ENCODE peak calls at places on chromosomes 7 and 10, in eight cellular contexts. B, S, O, K, Y, E, H and W are unnamed samples.

GRCh38 chr10:112189465-112189864 is 5.9 kb upstream of the GPAM start:
- DNase-seq in B (no peak), S (no peak), O (no peak), K (no peak), Y (peak; percentile 72), E (no peak), H (no peak), W (no peak)

GRCh38 chr7:124697746-124698145 is 67.8 kb downstream of the GPR37 start:
- DNase-seq in B (no peak), S (no peak), O (no peak), K (no peak), Y (no peak), E (no peak), H (no peak), W (no peak)

GRCh38 chr7:55351263-55351662 is 13.9 kb upstream of the LANCL2 start:
- DNase-seq in B (no peak), S (no peak), O (no peak), K (no peak), Y (no peak), E (no peak), H (no peak), W (no peak)

GRCh38 chr7:127874951-127875608 is 156.2 kb downstream of the LRRC4 start:
- DNase-seq in B (no peak), S (no peak), O (no peak), K (no peak), Y (no peak), E (no peak), H (no peak), W (no peak)

GRCh38 chr7:121394709-121395140 is 1.4 kb downstream of the FAM3C start:
- DNase-seq in B (peak; percentile 54), S (no peak), O (no peak), K (no peak), Y (no peak), E (no peak), H (no peak), W (no peak)

GRCh38 chr10:49508249-49508648 is 30.7 kb downstream of the ERCC6 start:
- DNase-seq in B (no peak), S (no peak), O (no peak), K (peak; percentile 12), Y (no peak), E (no peak), H (no peak), W (no peak)

GRCh38 chr7:42014625-42015412 is 222.2 kb downstream of the GLI3 start:
- DNase-seq in B (peak; percentile 46), S (no peak), O (peak; percentile 90), K (no peak), Y (peak; percentile 55), E (no peak), H (no peak), W (no peak)

GRCh38 chr7:143003393-143004051 is 23.4 kb downstream of the OR9A2 start:
- DNase-seq in B (no peak), S (no peak), O (no peak), K (peak; percentile 17), Y (no peak), E (no peak), H (no peak), W (no peak)

GRCh38 chr7:84277628-84278224 is 83.1 kb upstream of the SEMA3A start:
- DNase-seq in B (no peak), S (no peak), O (peak; percentile 76), K (no peak), Y (no peak), E (no peak), H (no peak), W (no peak)

GRCh38 chr10:104339469-104340098 is 1.3 kb upstream of the ITPRIP start:
- DNase-seq in B (peak; percentile 64), S (peak; percentile 62), O (peak; percentile 48), K (no peak), Y (no peak), E (no peak), H (no peak), W (no peak)

DNA sequence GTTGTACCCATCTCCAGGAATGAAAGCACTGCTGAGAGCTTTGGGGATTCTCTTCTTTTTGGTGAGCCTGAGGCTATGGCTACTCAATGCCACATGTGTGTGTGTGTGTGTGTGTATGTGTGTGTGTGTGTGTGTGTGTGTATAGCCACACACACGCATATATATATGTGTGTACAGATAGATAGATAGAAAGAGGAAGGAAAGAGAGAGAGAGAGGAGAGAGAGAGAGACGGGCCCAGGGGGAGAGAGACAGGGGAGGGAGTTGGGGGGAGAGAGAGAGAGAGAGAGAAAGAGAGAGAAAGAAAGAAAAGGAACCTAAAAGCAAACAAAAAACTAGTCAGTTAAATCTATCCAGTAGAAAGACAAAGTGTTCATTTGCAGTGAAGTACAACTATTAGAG is 8.3 kb downstream of the SLC13A4 start:
- DNase-seq in B (no peak), S (no peak), O (no peak), K (no peak), Y (no peak), E (no peak), H (no peak), W (no peak)
- H3K4me3 ChIP-seq in B (no peak overlapping the region), S (no peak overlapping the region), O (no peak overlapping the region), K (no peak overlapping the region), Y (no peak overlapping the region), E (no peak overlapping the region), H (no peak overlapping the region), W (no peak overlapping the region)

GRCh38 chr7:36363515-36363914 is 26.1 kb upstream of the ANLN start:
- DNase-seq in B (no peak), S (no peak), O (no peak), K (no peak), Y (no peak), E (no peak), H (no peak), W (no peak)

GRCh38 chr7:36367561-36367889 is 22.1 kb upstream of the ANLN start:
- DNase-seq in B (peak; percentile 38), S (no peak), O (no peak), K (no peak), Y (no peak), E (no peak), H (no peak), W (no peak)

GRCh38 chr7:36366649-36367560 is 22.8 kb upstream of the ANLN start:
- DNase-seq in B (peak; percentile 95), S (peak; percentile 86), O (peak; percentile 97), K (peak; percentile 88), Y (peak; percentile 94), E (peak; percentile 96), H (peak; percentile 94), W (peak; percentile 51)

GRCh38 chr7:36368496-36368895 is 21.2 kb upstream of the ANLN start:
- DNase-seq in B (no peak), S (no peak), O (no peak), K (no peak), Y (no peak), E (no peak), H (no peak), W (no peak)

DNA sequence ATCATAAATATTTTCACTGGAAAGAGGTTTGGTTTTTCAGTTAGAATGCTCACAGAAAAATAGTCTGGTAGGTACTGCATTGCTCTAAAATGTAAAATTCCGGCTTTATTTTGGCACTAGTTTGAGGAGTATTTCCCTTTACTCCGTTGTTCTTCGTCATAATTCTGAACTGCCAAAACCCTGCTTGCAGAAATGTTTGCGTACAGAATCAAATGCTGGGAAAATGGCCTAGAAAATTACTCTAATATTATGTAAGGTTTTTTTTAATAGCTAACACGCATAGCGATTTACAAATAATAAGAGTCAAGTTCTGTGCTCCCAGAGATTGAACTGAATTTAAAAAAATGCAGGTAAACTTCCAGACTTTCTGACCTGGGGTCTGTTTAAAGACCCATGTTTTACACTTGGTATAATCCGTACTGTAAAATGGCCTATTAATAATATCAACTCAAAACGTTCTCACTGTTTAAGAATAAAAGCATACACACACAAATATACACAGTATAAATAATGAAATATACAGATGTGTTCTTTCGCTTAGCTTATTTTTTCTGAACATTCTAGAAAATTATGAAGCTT is 23.6 kb upstream of the ANLN start:
- DNase-seq in B (no peak), S (no peak), O (no peak), K (no peak), Y (no peak), E (no peak), H (no peak), W (no peak)
- H3K4me3 ChIP-seq in B (peak overlapping the region; percentile 73), S (peak overlapping the region; percentile 79), O (peak overlapping the region; percentile 93), K (peak overlapping the region; percentile 75), Y (peak overlapping the region; percentile 79), E (no peak overlapping the region), H (peak overlapping the region; percentile 90), W (peak overlapping the region; percentile 94)

GRCh38 chr7:65301007-65301406 is 72.6 kb upstream of the ZNF92 start:
- DNase-seq in B (no peak), S (no peak), O (no peak), K (no peak), Y (no peak), E (no peak), H (no peak), W (no peak)
- H3K4me3 ChIP-seq in B (no peak overlapping the region), S (no peak overlapping the region), O (no peak overlapping the region), K (no peak overlapping the region), Y (no peak overlapping the region), E (no peak overlapping the region), H (no peak overlapping the region), W (no peak overlapping the region)

GRCh38 chr7:73954181-73954580 is 73.8 kb upstream of the ELN start:
- DNase-seq in B (no peak), S (no peak), O (no peak), K (no peak), Y (no peak), E (no peak), H (no peak), W (no peak)
- H3K4me3 ChIP-seq in B (no peak overlapping the region), S (no peak overlapping the region), O (no peak overlapping the region), K (no peak overlapping the region), Y (no peak overlapping the region), E (no peak overlapping the region), H (no peak overlapping the region), W (no peak overlapping the region)

GRCh38 chr7:96949766-96950165 is 55.6 kb upstream of the DLX6 start:
- DNase-seq in B (no peak), S (no peak), O (no peak), K (no peak), Y (no peak), E (no peak), H (no peak), W (no peak)
- H3K4me3 ChIP-seq in B (no peak overlapping the region), S (no peak overlapping the region), O (no peak overlapping the region), K (no peak overlapping the region), Y (no peak overlapping the region), E (no peak overlapping the region), H (no peak overlapping the region), W (no peak overlapping the region)

GRCh38 chr7:18770154-18770807 is 274.7 kb downstream of the HDAC9 start:
- DNase-seq in B (no peak), S (no peak), O (no peak), K (no peak), Y (no peak), E (no peak), H (no peak), W (no peak)
- H3K4me3 ChIP-seq in B (no peak overlapping the region), S (no peak overlapping the region), O (peak overlapping the region; percentile 20), K (no peak overlapping the region), Y (no peak overlapping the region), E (no peak overlapping the region), H (no peak overlapping the region), W (no peak overlapping the region)

GRCh38 chr7:27169658-27170493 is 4.2 kb downstream of the HOXA10 start:
- DNase-seq in B (peak; percentile 14), S (peak; percentile 41), O (peak; percentile 83), K (no peak), Y (no peak), E (peak; percentile 88), H (peak; percentile 70), W (no peak)
- H3K4me3 ChIP-seq in B (no peak overlapping the region), S (peak overlapping the region; percentile 66), O (no peak overlapping the region), K (no peak overlapping the region), Y (no peak overlapping the region), E (peak overlapping the region; percentile 27), H (peak overlapping the region; percentile 79), W (peak overlapping the region; percentile 49)